ENCODE peak calls at places on chromosomes 3 and 15, in ten cellular contexts. B is mucosa of descending colon; F is CD8-positive, alpha-beta T cell; D is MM.1S; T is A673; W is osteoblast; X is tibial nerve; C is uterus; K is left lung; E is astrocyte. J is an unnamed sample.

GRCh38 chr3:158642474-158643210 is 1.7 kb upstream of the GFM1 start:
- DNase-seq in X (no peak), D (no peak), K (peak; percentile 47), E (no peak), C (no peak), B (no peak), F (no peak), W (no peak), T (no peak), J (no peak)

GRCh38 chr3:159486580-159486979 is 502.1 kb upstream of the IL12A start:
- DNase-seq in X (no peak), E (no peak), W (no peak), D (no peak), T (no peak), B (no peak), K (no peak), F (no peak), C (no peak), J (no peak)

GRCh38 chr3:116517308-116517707 is 72.0 kb upstream of the LSAMP start:
- DNase-seq in K (no peak), B (no peak), C (no peak), T (peak; percentile 56), W (no peak), X (no peak), D (peak; percentile 27), F (no peak), E (peak; percentile 2), J (no peak)

GRCh38 chr15:77143606-77144005 is 72.7 kb upstream of the TSPAN3 start:
- DNase-seq in K (no peak), C (no peak), F (no peak), T (no peak), E (peak; percentile 33), W (peak; percentile 6), X (no peak), D (no peak), B (no peak), J (no peak)

GRCh38 chr3:177928156-177928555 is 608.1 kb upstream of the KCNMB2 start:
- DNase-seq in T (peak; percentile 28), W (no peak), E (peak; percentile 72), C (no peak), X (no peak), K (no peak), D (peak; percentile 44), F (no peak), B (no peak), J (no peak)

GRCh38 chr3:26484140-26484539 is 138.4 kb upstream of the LRRC3B start:
- DNase-seq in D (no peak), B (no peak), W (no peak), E (no peak), F (no peak), C (no peak), K (no peak), X (no peak), T (peak; percentile 43), J (no peak)

GRCh38 chr3:30226606-30227151 is 379.7 kb upstream of the TGFBR2 start:
- DNase-seq in D (no peak), F (no peak), W (no peak), B (no peak), C (no peak), X (no peak), E (no peak), K (no peak), T (no peak), J (no peak)

GRCh38 chr15:79076661-79077060 is 13.9 kb downstream of the RASGRF1 start:
- DNase-seq in E (no peak), D (no peak), C (no peak), W (no peak), B (no peak), X (no peak), F (no peak), T (no peak), K (no peak), J (no peak)

GRCh38 chr3:140974900-140975299 is 33.3 kb downstream of the SLC25A36 start:
- DNase-seq in T (no peak), C (no peak), E (no peak), D (no peak), X (no peak), B (no peak), W (no peak), K (no peak), F (no peak), J (no peak)

GRCh38 chr3:152921351-152921750 is 86.4 kb downstream of the P2RY1 start:
- DNase-seq in B (no peak), T (no peak), C (no peak), E (no peak), K (no peak), X (no peak), F (no peak), D (no peak), W (no peak), J (no peak)

GRCh38 chr3:186742618-186743335 is 25.6 kb downstream of the KNG1 start:
- DNase-seq in K (no peak), T (no peak), W (no peak), F (no peak), X (no peak), C (no peak), E (no peak), B (no peak), D (no peak), J (no peak)

GRCh38 chr15:67992834-67993233 is 61.3 kb upstream of the PIAS1 start:
- DNase-seq in T (no peak), C (no peak), D (no peak), B (no peak), K (no peak), W (no peak), E (no peak), F (no peak), X (no peak), J (peak; percentile 16)

GRCh38 chr15:85398822-85399221 is 18.4 kb downstream of the AKAP13 start:
- DNase-seq in W (no peak), K (no peak), C (no peak), T (no peak), X (no peak), F (no peak), D (no peak), B (no peak), E (no peak), J (no peak)

GRCh38 chr3:129735638-129736037 is 129.2 kb upstream of the PLXND1 start:
- DNase-seq in B (no peak), T (no peak), W (no peak), D (no peak), C (no peak), F (no peak), E (no peak), X (no peak), K (no peak), J (no peak)

GRCh38 chr3:154217663-154218062 is 96.5 kb downstream of the ARHGEF26 start:
- DNase-seq in K (no peak), X (no peak), W (no peak), D (no peak), E (no peak), F (no peak), C (no peak), T (no peak), B (no peak), J (no peak)
- H3K4me1 ChIP-seq in K (no peaks in the 10 kb centered on the region), X (no peaks in the 10 kb centered on the region), W (no peaks in the 10 kb centered on the region), D (no peaks in the 10 kb centered on the region), E (no peaks in the 10 kb centered on the region), F (no peaks in the 10 kb centered on the region), C (no peaks in the 10 kb centered on the region), T (no peaks in the 10 kb centered on the region), B (no peaks in the 10 kb centered on the region), J (no peaks in the 10 kb centered on the region)

GRCh38 chr3:100928638-100929428 is 64.4 kb downstream of the ABI3BP start:
- DNase-seq in B (no peak), W (no peak), F (no peak), T (no peak), C (no peak), D (no peak), K (no peak), X (peak; percentile 37), E (peak; percentile 63), J (no peak)
- H3K4me3 ChIP-seq in B (no peak overlapping the region), W (peak overlapping the region; percentile 7), F (no peak overlapping the region), T (no peak overlapping the region), C (no peak overlapping the region), D (no peak overlapping the region), K (no peak overlapping the region), X (no peak overlapping the region), E (no peak overlapping the region), J (no peak overlapping the region)

GRCh38 chr3:37026851-37027250 is 33.5 kb downstream of the MLH1 start:
- DNase-seq in D (no peak), X (no peak), E (no peak), B (no peak), F (no peak), W (peak; percentile 29), T (no peak), C (no peak), K (no peak), J (no peak)

GRCh38 chr3:37024820-37025405 is 31.6 kb downstream of the MLH1 start:
- DNase-seq in W (no peak), B (no peak), F (no peak), E (no peak), X (no peak), T (no peak), D (peak; percentile 26), C (no peak), K (no peak), J (no peak)

GRCh38 chr3:37028329-37028728 is 35.0 kb downstream of the MLH1 start:
- DNase-seq in F (no peak), T (peak; percentile 10), B (no peak), D (no peak), C (no peak), X (peak; percentile 33), K (no peak), W (no peak), E (no peak), J (no peak)

GRCh38 chr3:37025562-37026335 is 32.4 kb downstream of the MLH1 start:
- DNase-seq in F (no peak), C (no peak), X (no peak), T (no peak), B (no peak), D (no peak), W (no peak), K (no peak), E (no peak), J (no peak)

DNA sequence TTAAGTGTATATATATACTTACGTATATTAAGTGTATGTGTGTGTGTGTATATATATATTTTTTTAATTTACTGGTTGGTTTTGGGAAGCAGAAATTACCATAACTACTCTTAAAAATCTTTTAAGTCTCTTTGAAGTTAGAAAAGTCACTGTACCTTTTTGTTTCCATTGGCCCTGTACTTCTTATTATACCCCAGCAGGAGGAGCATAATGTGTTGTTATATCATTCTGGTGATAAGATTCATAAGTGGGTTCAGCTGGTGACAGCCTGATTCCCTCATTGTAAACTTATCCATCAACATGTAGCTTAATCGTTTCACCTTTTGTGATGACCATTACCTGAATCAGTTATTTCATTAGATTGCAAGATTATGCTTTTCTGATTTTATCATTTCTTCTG is 30.8 kb downstream of the MLH1 start:
- DNase-seq in E (peak; percentile 13), F (no peak), W (no peak), X (no peak), T (peak; percentile 38), B (no peak), D (peak; percentile 21), C (no peak), K (no peak), J (no peak)
- H3K4me1 ChIP-seq in E (no peaks in the 10 kb centered on the region), F (no peaks in the 10 kb centered on the region), W (no peaks in the 10 kb centered on the region), X (no peaks in the 10 kb centered on the region), T (no peaks in the 10 kb centered on the region), B (no peaks in the 10 kb centered on the region), D (peaks cover 7% of the 10 kb centered on the region), C (no peaks in the 10 kb centered on the region), K (peaks cover 2% of the 10 kb centered on the region), J (no peaks in the 10 kb centered on the region)

GRCh38 chr15:74799255-74799842 is 13.3 kb upstream of the LMAN1L start:
- DNase-seq in W (peak; percentile 63), T (no peak), C (no peak), X (no peak), E (no peak), D (peak; percentile 47), F (peak; percentile 32), B (no peak), K (no peak), J (peak; percentile 28)
- H3K4me3 ChIP-seq in W (no peak overlapping the region), T (no peak overlapping the region), C (no peak overlapping the region), X (no peak overlapping the region), E (no peak overlapping the region), D (no peak overlapping the region), F (no peak overlapping the region), B (no peak overlapping the region), K (no peak overlapping the region), J (no peak overlapping the region)